ENCODE peak calls at places on chromosomes 13 and 19, in four cellular contexts. One of them, this sample, is unnamed.

GRCh38 chr13:27028683-27029480 is 142.7 kb downstream of the USP12 start:
- DNase-seq in bronchial epithelial cell: no peak
- DNase-seq in GM23338: no peak
- DNase-seq in cardiac fibroblast: no peak
- DNase-seq in this sample: no peak

GRCh38 chr13:39530996-39531395 is 72.0 kb downstream of the LHFPL6 start:
- DNase-seq in bronchial epithelial cell: no peak
- DNase-seq in GM23338: no peak
- DNase-seq in cardiac fibroblast: peak; percentile 46
- DNase-seq in this sample: peak; percentile 27

GRCh38 chr13:20489185-20489820 is 36.4 kb downstream of the CRYL1 start:
- DNase-seq in bronchial epithelial cell: peak; percentile 45
- DNase-seq in GM23338: no peak
- DNase-seq in cardiac fibroblast: no peak
- DNase-seq in this sample: no peak

GRCh38 chr13:50197705-50198104 is 182.5 kb downstream of the KCNRG start:
- DNase-seq in bronchial epithelial cell: no peak
- DNase-seq in GM23338: no peak
- DNase-seq in cardiac fibroblast: peak; percentile 67
- DNase-seq in this sample: peak; percentile 69

GRCh38 chr13:36131931-36132297 is 732 bp upstream of the DCLK1 start:
- DNase-seq in bronchial epithelial cell: no peak
- DNase-seq in GM23338: no peak
- DNase-seq in cardiac fibroblast: peak; percentile 54
- DNase-seq in this sample: peak; percentile 66

GRCh38 chr19:1833540-1833939 is 14.7 kb downstream of the REXO1 start:
- DNase-seq in bronchial epithelial cell: no peak
- DNase-seq in GM23338: no peak
- DNase-seq in cardiac fibroblast: no peak
- DNase-seq in this sample: no peak

GRCh38 chr13:106077017-106077416 is 458.4 kb downstream of the EFNB2 start:
- DNase-seq in bronchial epithelial cell: no peak
- DNase-seq in GM23338: no peak
- DNase-seq in cardiac fibroblast: no peak
- DNase-seq in this sample: no peak

GRCh38 chr13:94369862-94370491 is 109.5 kb downstream of the DCT start:
- DNase-seq in bronchial epithelial cell: no peak
- DNase-seq in GM23338: no peak
- DNase-seq in cardiac fibroblast: no peak
- DNase-seq in this sample: no peak

GRCh38 chr13:20145521-20145920 is 15.3 kb downstream of the GJA3 start:
- DNase-seq in bronchial epithelial cell: no peak
- DNase-seq in GM23338: no peak
- DNase-seq in cardiac fibroblast: no peak
- DNase-seq in this sample: no peak

GRCh38 chr13:112248909-112249592 is 127.1 kb upstream of the SPACA7 start:
- DNase-seq in bronchial epithelial cell: no peak
- DNase-seq in GM23338: no peak
- DNase-seq in cardiac fibroblast: no peak
- DNase-seq in this sample: no peak

GRCh38 chr19:56725829-56726424 is 54.4 kb upstream of the ZNF835 start:
- DNase-seq in bronchial epithelial cell: no peak
- DNase-seq in GM23338: no peak
- DNase-seq in cardiac fibroblast: peak; percentile 10
- DNase-seq in this sample: peak; percentile 4

GRCh38 chr13:97273341-97273831 is 51.3 kb downstream of the MBNL2 start:
- DNase-seq in bronchial epithelial cell: peak; percentile 99
- DNase-seq in GM23338: no peak
- DNase-seq in cardiac fibroblast: peak; percentile 32
- DNase-seq in this sample: no peak

GRCh38 chr13:71871180-71871754 is 4.3 kb upstream of the DACH1 start:
- DNase-seq in bronchial epithelial cell: no peak
- DNase-seq in GM23338: no peak
- DNase-seq in cardiac fibroblast: no peak
- DNase-seq in this sample: no peak

GRCh38 chr13:63696055-63696454 is 2280.4 kb upstream of the PCDH20 start:
- DNase-seq in bronchial epithelial cell: no peak
- DNase-seq in GM23338: no peak
- DNase-seq in cardiac fibroblast: peak; percentile 52
- DNase-seq in this sample: peak; percentile 55

GRCh38 chr19:8311461-8312260 is 3.5 kb upstream of the CD320 start:
- DNase-seq in bronchial epithelial cell: no peak
- DNase-seq in GM23338: no peak
- DNase-seq in cardiac fibroblast: no peak
- DNase-seq in this sample: no peak

GRCh38 chr19:41753159-41753558 is 2.2 kb upstream of the CEACAM6 start:
- DNase-seq in bronchial epithelial cell: peak; percentile 36
- DNase-seq in GM23338: peak; percentile 85
- DNase-seq in cardiac fibroblast: peak; percentile 43
- DNase-seq in this sample: peak; percentile 2

GRCh38 chr19:6530385-6531162 is at the start of gene TNFSF9:
- DNase-seq in bronchial epithelial cell: peak; percentile 68
- DNase-seq in GM23338: peak; percentile 87
- DNase-seq in cardiac fibroblast: peak; percentile 88
- DNase-seq in this sample: peak; percentile 86

GRCh38 chr13:49690990-49691886 is at the start of gene EBPL:
- DNase-seq in bronchial epithelial cell: peak; percentile 92
- DNase-seq in GM23338: peak; percentile 98
- DNase-seq in cardiac fibroblast: peak; percentile 82
- DNase-seq in this sample: peak; percentile 96

GRCh38 chr13:40313269-40314200 is 352.9 kb downstream of the FOXO1 start:
- DNase-seq in bronchial epithelial cell: no peak
- DNase-seq in GM23338: no peak
- DNase-seq in cardiac fibroblast: peak; percentile 90
- DNase-seq in this sample: no peak

GRCh38 chr19:10419646-10420443 is 493 bp upstream of the PDE4A start:
- DNase-seq in bronchial epithelial cell: no peak
- DNase-seq in GM23338: peak; percentile 97
- DNase-seq in cardiac fibroblast: peak; percentile 61
- DNase-seq in this sample: peak; percentile 70

GRCh38 chr13:95229855-95230254 is 71.4 kb downstream of the ABCC4 start:
- DNase-seq in bronchial epithelial cell: no peak
- DNase-seq in GM23338: no peak
- DNase-seq in cardiac fibroblast: no peak
- DNase-seq in this sample: no peak

GRCh38 chr13:36217456-36217855 is 3.1 kb upstream of the SOHLH2 start:
- DNase-seq in bronchial epithelial cell: no peak
- DNase-seq in GM23338: no peak
- DNase-seq in cardiac fibroblast: no peak
- DNase-seq in this sample: no peak

GRCh38 chr13:61414686-61415664 is 674 bp downstream of the PCDH20 start:
- DNase-seq in bronchial epithelial cell: peak; percentile 85
- DNase-seq in GM23338: peak; percentile 93
- DNase-seq in cardiac fibroblast: peak; percentile 2
- DNase-seq in this sample: no peak

GRCh38 chr13:30569901-30570576 is 47.7 kb upstream of the USPL1 start:
- DNase-seq in bronchial epithelial cell: peak; percentile 98
- DNase-seq in GM23338: peak; percentile 17
- DNase-seq in cardiac fibroblast: peak; percentile 96
- DNase-seq in this sample: peak; percentile 94

GRCh38 chr19:57599761-57600383 is at the start of gene ZNF530:
- DNase-seq in bronchial epithelial cell: peak; percentile 79
- DNase-seq in GM23338: peak; percentile 97
- DNase-seq in cardiac fibroblast: peak; percentile 93
- DNase-seq in this sample: peak; percentile 97

GRCh38 chr19:43699506-43700367 is 16.1 kb upstream of the IRGC start:
- DNase-seq in bronchial epithelial cell: peak; percentile 6
- DNase-seq in GM23338: peak; percentile 93
- DNase-seq in cardiac fibroblast: peak; percentile 21
- DNase-seq in this sample: peak; percentile 15

GRCh38 chr13:98289339-98289935 is 112.4 kb upstream of the RNF113B start:
- DNase-seq in bronchial epithelial cell: no peak
- DNase-seq in GM23338: no peak
- DNase-seq in cardiac fibroblast: no peak
- DNase-seq in this sample: no peak

GRCh38 chr13:20882206-20882605 is 20.3 kb downstream of the XPO4 start:
- DNase-seq in bronchial epithelial cell: no peak
- DNase-seq in GM23338: peak; percentile 72
- DNase-seq in cardiac fibroblast: no peak
- DNase-seq in this sample: peak; percentile 63

GRCh38 chr13:21069561-21070004 is 8.2 kb upstream of the LATS2 start:
- DNase-seq in bronchial epithelial cell: peak; percentile 96
- DNase-seq in GM23338: no peak
- DNase-seq in cardiac fibroblast: peak; percentile 98
- DNase-seq in this sample: peak; percentile 90

GRCh38 chr19:33171916-33172359 is 22.2 kb upstream of the LRP3 start:
- DNase-seq in bronchial epithelial cell: peak; percentile 24
- DNase-seq in GM23338: no peak
- DNase-seq in cardiac fibroblast: peak; percentile 14
- DNase-seq in this sample: peak; percentile 78

GRCh38 chr19:53977991-53978731 is 13.3 kb upstream of the CACNG6 start:
- DNase-seq in bronchial epithelial cell: no peak
- DNase-seq in GM23338: peak; percentile 100
- DNase-seq in cardiac fibroblast: peak; percentile 97
- DNase-seq in this sample: peak; percentile 95

GRCh38 chr13:20351279-20352022 is 119.3 kb upstream of the GJB6 start:
- DNase-seq in bronchial epithelial cell: peak; percentile 91
- DNase-seq in GM23338: no peak
- DNase-seq in cardiac fibroblast: peak; percentile 59
- DNase-seq in this sample: peak; percentile 19

GRCh38 chr13:34748078-34748477 is 194.0 kb upstream of the NBEA start:
- DNase-seq in bronchial epithelial cell: peak; percentile 76
- DNase-seq in GM23338: no peak
- DNase-seq in cardiac fibroblast: peak; percentile 82
- DNase-seq in this sample: peak; percentile 9

GRCh38 chr13:114099918-114100445 is 32.4 kb downstream of the RASA3 start:
- DNase-seq in bronchial epithelial cell: peak; percentile 40
- DNase-seq in GM23338: peak; percentile 53
- DNase-seq in cardiac fibroblast: peak; percentile 65
- DNase-seq in this sample: peak; percentile 60

GRCh38 chr19:13574933-13575332 is 68.7 kb upstream of the CACNA1A start:
- DNase-seq in bronchial epithelial cell: no peak
- DNase-seq in GM23338: peak; percentile 67
- DNase-seq in cardiac fibroblast: peak; percentile 35
- DNase-seq in this sample: peak; percentile 40

GRCh38 chr13:111850458-111850857 is 216.5 kb upstream of the SOX1 start:
- DNase-seq in bronchial epithelial cell: no peak
- DNase-seq in GM23338: no peak
- DNase-seq in cardiac fibroblast: no peak
- DNase-seq in this sample: no peak

GRCh38 chr13:101785858-101786257 is 333.4 kb downstream of the ITGBL1 start:
- DNase-seq in bronchial epithelial cell: peak; percentile 25
- DNase-seq in GM23338: peak; percentile 77
- DNase-seq in cardiac fibroblast: peak; percentile 27
- DNase-seq in this sample: peak; percentile 64

GRCh38 chr19:3047307-3048189 is 14.7 kb downstream of the TLE5 start:
- DNase-seq in bronchial epithelial cell: peak; percentile 56
- DNase-seq in GM23338: peak; percentile 92
- DNase-seq in cardiac fibroblast: peak; percentile 77
- DNase-seq in this sample: peak; percentile 90
- H3K4me3 ChIP-seq in bronchial epithelial cell: peak overlapping the region; percentile 20
- H3K4me3 ChIP-seq in GM23338: peak overlapping the region; percentile 64
- H3K4me3 ChIP-seq in cardiac fibroblast: peak overlapping the region; percentile 42
- H3K4me3 ChIP-seq in this sample: peak overlapping the region; percentile 55

GRCh38 chr13:75760182-75760981 is 124.3 kb downstream of the LMO7 start:
- DNase-seq in bronchial epithelial cell: peak; percentile 93
- DNase-seq in GM23338: no peak
- DNase-seq in cardiac fibroblast: peak; percentile 25
- DNase-seq in this sample: no peak
- TF ChIP-seq CTCF in bronchial epithelial cell: peak; percentile 45
- TF ChIP-seq CTCF in GM23338: no peak
- TF ChIP-seq CTCF in cardiac fibroblast: no peak
- TF ChIP-seq CTCF in this sample: no peak

GRCh38 chr19:12513531-12514061 is 29.0 kb upstream of the ZNF709 start:
- DNase-seq in bronchial epithelial cell: no peak
- DNase-seq in GM23338: peak; percentile 75
- DNase-seq in cardiac fibroblast: no peak
- DNase-seq in this sample: no peak
- H3K4me3 ChIP-seq in bronchial epithelial cell: no peak overlapping the region
- H3K4me3 ChIP-seq in GM23338: no peak overlapping the region
- H3K4me3 ChIP-seq in cardiac fibroblast: no peak overlapping the region
- H3K4me3 ChIP-seq in this sample: no peak overlapping the region

DNA sequence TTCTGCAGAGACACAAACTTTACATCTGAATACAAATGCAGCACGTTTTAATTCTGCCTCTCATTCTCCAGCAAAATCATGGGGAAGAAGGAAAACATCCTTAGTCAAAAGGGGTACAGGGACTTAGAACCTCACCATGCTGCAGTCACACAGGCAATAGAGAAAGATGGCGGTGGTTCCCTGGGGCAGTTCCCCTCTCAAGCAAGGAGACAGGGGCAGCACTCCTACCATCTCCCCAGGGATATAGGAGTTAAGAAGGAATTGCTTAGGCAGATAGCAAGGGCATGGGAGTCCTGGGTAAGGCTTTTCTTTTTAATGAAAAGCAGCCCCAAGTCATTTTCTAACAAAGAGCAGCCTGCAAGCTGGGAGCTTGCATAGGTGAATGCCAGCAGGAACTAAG is 514.8 kb downstream of the IRS2 start:
- DNase-seq in bronchial epithelial cell: no peak
- DNase-seq in GM23338: no peak
- DNase-seq in cardiac fibroblast: no peak
- DNase-seq in this sample: no peak
- TF ChIP-seq CTCF in bronchial epithelial cell: no peak
- TF ChIP-seq CTCF in GM23338: no peak
- TF ChIP-seq CTCF in cardiac fibroblast: no peak
- TF ChIP-seq CTCF in this sample: no peak

GRCh38 chr19:5291588-5292193 is 48.9 kb downstream of the PTPRS start:
- DNase-seq in bronchial epithelial cell: no peak
- DNase-seq in GM23338: no peak
- DNase-seq in cardiac fibroblast: no peak
- DNase-seq in this sample: no peak
- H3K4me3 ChIP-seq in bronchial epithelial cell: no peak overlapping the region
- H3K4me3 ChIP-seq in GM23338: peak overlapping the region; percentile 93
- H3K4me3 ChIP-seq in cardiac fibroblast: peak overlapping the region; percentile 72
- H3K4me3 ChIP-seq in this sample: peak overlapping the region; percentile 81